ENCODE peak calls at places on chromosomes 4 and X, in six cellular contexts. K is transverse colon, Z is breast epithelium, Y is K562, E is prostate gland, F is Panc1. M is an unnamed sample.

GRCh38 chrX:84078991-84079390 is 109.0 kb downstream of the RPS6KA6 start:
- DNase-seq in F (no peak), Y (no peak), E (no peak), K (no peak), Z (no peak), M (no peak)

GRCh38 chrX:17027931-17028330 is 81.5 kb downstream of the REPS2 start:
- DNase-seq in K (no peak), Z (no peak), E (no peak), F (no peak), Y (no peak), M (no peak)

GRCh38 chrX:51891821-51892551 is 1.4 kb upstream of the MAGED1 start:
- DNase-seq in F (no peak), K (no peak), Y (no peak), Z (no peak), E (no peak), M (no peak)

GRCh38 chrX:114599305-114599704 is 15.4 kb downstream of the HTR2C start:
- DNase-seq in K (no peak), Y (no peak), Z (no peak), F (no peak), E (no peak), M (no peak)

GRCh38 chr4:121900132-121900983 is 30.1 kb upstream of the BBS7 start:
- DNase-seq in K (peak; percentile 35), E (peak; percentile 32), Y (peak; percentile 59), F (peak; percentile 24), Z (no peak), M (no peak)

GRCh38 chr4:84920591-84920990 is 45.9 kb downstream of the WDFY3 start:
- DNase-seq in F (no peak), Y (no peak), E (no peak), K (no peak), Z (no peak), M (no peak)

GRCh38 chr4:29551813-29552212 is 1168.4 kb upstream of the PCDH7 start:
- DNase-seq in F (no peak), Z (no peak), K (no peak), E (no peak), Y (no peak), M (no peak)

GRCh38 chr4:155809835-155810234 is 51.0 kb downstream of the GUCY1B1 start:
- DNase-seq in E (no peak), Z (no peak), Y (peak; percentile 5), K (no peak), F (peak; percentile 35), M (no peak)

GRCh38 chr4:1026115-1026514 is 14.7 kb downstream of the FGFRL1 start:
- DNase-seq in K (peak; percentile 68), Z (no peak), Y (no peak), F (no peak), E (no peak), M (no peak)

GRCh38 chr4:9880411-9881197 is 99.2 kb downstream of the DRD5 start:
- DNase-seq in K (no peak), F (no peak), E (no peak), Y (no peak), Z (no peak), M (no peak)

DNA sequence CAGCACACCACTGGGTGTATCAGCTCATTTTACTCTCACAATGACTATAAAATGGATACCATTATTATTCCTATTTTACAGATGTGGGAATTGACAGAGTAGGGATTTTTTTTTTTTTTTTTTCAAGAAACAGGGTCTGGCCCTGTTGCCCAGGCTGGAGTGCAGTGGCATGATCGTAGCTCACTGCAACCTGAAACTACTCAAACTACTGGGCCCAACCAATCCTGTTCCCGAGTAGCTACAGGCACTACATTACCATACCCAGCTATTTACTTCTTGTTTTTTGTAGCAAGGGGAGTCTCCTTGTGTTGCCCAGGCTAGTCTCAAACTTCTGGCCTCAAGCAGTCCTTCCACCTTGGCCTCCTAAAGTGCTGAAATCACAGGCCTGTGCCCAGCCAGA is 95.2 kb downstream of the LARP7 start:
- DNase-seq in Y (no peak), K (no peak), Z (no peak), F (no peak), E (no peak), M (no peak)
- H3K4me1 ChIP-seq in Y (no peaks in the 10 kb centered on the region), K (no peaks in the 10 kb centered on the region), Z (no peaks in the 10 kb centered on the region), F (no peaks in the 10 kb centered on the region), E (no peaks in the 10 kb centered on the region), M (no peaks in the 10 kb centered on the region)

DNA sequence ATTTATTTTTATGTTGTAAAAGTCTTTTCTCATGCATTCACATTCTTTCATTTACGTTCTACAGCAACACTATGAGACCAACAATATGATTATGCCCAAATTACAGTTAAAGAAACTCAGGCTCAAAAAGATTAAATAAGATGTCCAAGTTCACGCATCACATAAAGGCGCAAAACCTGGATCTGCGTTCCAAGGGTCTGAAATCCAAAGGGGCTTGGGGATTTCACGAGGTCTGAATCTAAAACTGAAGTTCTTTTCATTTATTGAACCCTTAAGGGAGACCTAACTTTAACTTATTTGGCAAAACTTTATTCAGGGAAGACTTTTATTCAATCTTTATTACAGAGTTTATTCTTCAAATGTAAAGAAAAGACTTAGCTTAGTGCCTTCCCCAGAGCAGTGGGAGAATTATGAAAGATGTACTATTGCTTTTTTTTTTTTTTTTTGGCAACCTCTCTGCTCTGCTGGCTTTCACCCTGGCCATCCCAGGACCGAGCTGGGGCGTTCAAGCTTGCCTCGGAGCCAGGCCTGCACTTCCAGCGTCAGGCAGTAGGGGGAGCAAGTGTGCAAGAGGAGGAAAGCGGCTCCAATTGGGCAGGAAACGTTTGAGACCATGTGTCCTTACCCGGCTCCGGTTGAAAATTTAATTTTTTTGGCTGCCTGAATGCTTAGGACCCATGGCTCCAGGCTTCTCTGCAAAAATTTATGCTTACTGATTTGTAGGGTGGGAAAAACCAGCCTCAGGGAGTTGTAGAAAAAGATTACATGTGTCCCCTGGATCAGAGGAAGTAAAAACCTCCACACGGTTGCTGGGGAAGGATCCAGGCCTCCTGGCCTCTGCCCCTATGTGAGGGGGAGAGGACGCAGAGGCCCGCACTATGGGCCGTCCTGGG is 344.3 kb upstream of the KLF3 start:
- DNase-seq in F (peak; percentile 77), Z (peak; percentile 87), K (peak; percentile 98), E (peak; percentile 92), Y (peak; percentile 83), M (peak; percentile 97)
- TF ChIP-seq POLR2AphosphoS5 in F (no peak), Z (peak; percentile 59), K (no peak), E (peak; percentile 85), Y (no peak), M (peak; percentile 60)

GRCh38 chr4:184265566-184266351 is 48.1 kb upstream of the ENPP6 start:
- DNase-seq in Y (peak; percentile 31), F (peak; percentile 66), E (no peak), Z (no peak), K (peak; percentile 49), M (peak; percentile 67)
- H3K4me3 ChIP-seq in Y (peak overlapping the region; percentile 10), F (peak overlapping the region; percentile 71), E (no peak overlapping the region), Z (no peak overlapping the region), K (no peak overlapping the region), M (no peak overlapping the region)

DNA sequence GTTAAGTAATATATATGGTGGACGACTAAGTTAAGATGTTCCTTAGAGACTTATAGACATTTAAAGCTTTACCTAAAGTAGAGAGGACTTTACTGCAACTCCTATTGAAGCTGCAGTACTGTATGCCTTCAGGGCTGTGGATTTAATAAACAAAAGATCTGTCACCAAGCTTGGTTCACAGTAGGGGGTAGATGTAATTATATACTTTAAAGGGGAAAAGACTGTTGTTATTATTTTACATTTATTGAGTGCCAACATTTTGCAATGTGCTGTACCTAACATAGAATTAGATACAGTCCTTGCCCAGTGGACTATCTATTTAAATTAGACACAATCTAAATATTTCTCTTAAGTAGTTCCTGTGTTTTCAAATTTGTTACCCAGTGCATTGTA is 67.2 kb downstream of the SLIT2 start:
- DNase-seq in E (no peak), Z (no peak), F (no peak), K (no peak), Y (no peak), M (no peak)
- H3K4me1 ChIP-seq in E (no peaks in the 10 kb centered on the region), Z (no peaks in the 10 kb centered on the region), F (no peaks in the 10 kb centered on the region), K (no peaks in the 10 kb centered on the region), Y (no peaks in the 10 kb centered on the region), M (no peaks in the 10 kb centered on the region)

GRCh38 chrX:41720125-41720780 is 3.7 kb upstream of the GPR82 start:
- DNase-seq in K (peak; percentile 22), F (no peak), Z (no peak), Y (no peak), E (no peak), M (no peak)
- TF ChIP-seq POLR2AphosphoS5 in K (no peak), F (no peak), Z (no peak), Y (no peak), E (no peak), M (no peak)

GRCh38 chr4:114208747-114209146 is 229.3 kb upstream of the ARSJ start:
- DNase-seq in K (no peak), Z (no peak), F (no peak), E (no peak), Y (no peak), M (no peak)

GRCh38 chr4:114209589-114209988 is 230.1 kb upstream of the ARSJ start:
- DNase-seq in Y (no peak), E (no peak), Z (no peak), F (no peak), K (no peak), M (no peak)
- H3K4me3 ChIP-seq in Y (no peak overlapping the region), E (no peak overlapping the region), Z (no peak overlapping the region), F (no peak overlapping the region), K (no peak overlapping the region), M (no peak overlapping the region)

GRCh38 chrX:50707376-50707775 is 106.6 kb downstream of the SHROOM4 start:
- DNase-seq in Z (no peak), K (peak; percentile 15), Y (no peak), F (no peak), E (no peak), M (no peak)
- H3K4me1 ChIP-seq in Z (no peaks in the 10 kb centered on the region), K (peaks cover 6% of the 10 kb centered on the region), Y (no peaks in the 10 kb centered on the region), F (no peaks in the 10 kb centered on the region), E (no peaks in the 10 kb centered on the region), M (peaks cover 10% of the 10 kb centered on the region)

GRCh38 chr4:37889849-37890500 is 909 bp upstream of the TBC1D1 start:
- DNase-seq in F (no peak), Y (no peak), K (peak; percentile 26), E (no peak), Z (no peak), M (no peak)

GRCh38 chr4:37892641-37893040 is 1.8 kb downstream of the TBC1D1 start:
- DNase-seq in K (peak; percentile 38), Y (no peak), F (no peak), E (no peak), Z (no peak), M (no peak)

GRCh38 chr4:37893164-37893563 is 2.3 kb downstream of the TBC1D1 start:
- DNase-seq in K (no peak), F (no peak), Y (no peak), E (no peak), Z (no peak), M (no peak)

GRCh38 chr4:37890501-37891220 is at the start of gene TBC1D1:
- DNase-seq in Y (no peak), E (peak; percentile 74), F (no peak), K (peak; percentile 81), Z (peak; percentile 41), M (no peak)

GRCh38 chr4:37891221-37892159 is 606 bp downstream of the TBC1D1 start:
- DNase-seq in E (peak; percentile 56), F (no peak), Z (no peak), Y (peak; percentile 15), K (peak; percentile 46), M (no peak)
- TF ChIP-seq POLR2AphosphoS5 in E (peak; percentile 45), F (no peak), Z (no peak), Y (no peak), K (no peak), M (no peak)

GRCh38 chrX:24672701-24673190 is 21.0 kb upstream of the POLA1 start:
- DNase-seq in Z (no peak), F (no peak), E (no peak), Y (no peak), K (no peak), M (no peak)
- H3K4me3 ChIP-seq in Z (no peak overlapping the region), F (no peak overlapping the region), E (no peak overlapping the region), Y (no peak overlapping the region), K (no peak overlapping the region), M (no peak overlapping the region)

GRCh38 chr4:5857199-5857598 is 35.7 kb downstream of the CRMP1 start:
- DNase-seq in Z (no peak), F (no peak), K (no peak), Y (no peak), E (no peak), M (no peak)
- H3K4me1 ChIP-seq in Z (no peaks in the 10 kb centered on the region), F (no peaks in the 10 kb centered on the region), K (no peaks in the 10 kb centered on the region), Y (no peaks in the 10 kb centered on the region), E (no peaks in the 10 kb centered on the region), M (no peaks in the 10 kb centered on the region)

M was measured in vagina.